ENCODE peak calls at places on chromosomes 4 and X, in eight cellular contexts. Q is dorsolateral prefrontal cortex, P is DND-41, M is spleen, A is cardiac muscle cell, O is GM23338, L is left lung, R is A549. I is an unnamed sample.

GRCh38 chr4:152310223-152310622 is 225.7 kb downstream of the FBXW7 start:
- DNase-seq in Q (no peak), P (peak), M (no peak), A (peak), O (peak), L (no peak), R (no peak), I (no peak)

GRCh38 chr4:151983854-151984253 is 223.0 kb upstream of the GATB start:
- DNase-seq in Q (no peak), P (no peak), M (no peak), A (peak), O (no peak), L (no peak), R (no peak), I (no peak)

GRCh38 chrX:17632942-17633341 is 104.4 kb upstream of the SCML1 start:
- DNase-seq in Q (no peak), P (no peak), M (no peak), A (peak), O (no peak), L (no peak), R (no peak), I (no peak)

GRCh38 chrX:137742846-137743245 is 176.9 kb downstream of the ZIC3 start:
- DNase-seq in Q (no peak), P (no peak), M (no peak), A (no peak), O (peak), L (no peak), R (no peak), I (no peak)

GRCh38 chrX:84469226-84469625 is 33.0 kb downstream of the HDX start:
- DNase-seq in Q (no peak), P (no peak), M (no peak), A (peak), O (no peak), L (no peak), R (no peak), I (no peak)

GRCh38 chrX:38672646-38673045 is 111.3 kb downstream of the TSPAN7 start:
- DNase-seq in Q (no peak), P (no peak), M (no peak), A (no peak), O (no peak), L (no peak), R (no peak), I (no peak)

GRCh38 chrX:32010157-32010656 is 938.4 kb upstream of the FTHL17 start:
- DNase-seq in Q (no peak), P (no peak), M (no peak), A (no peak), O (no peak), L (no peak), R (no peak), I (no peak)

GRCh38 chr4:17336524-17336941 is 175.4 kb downstream of the QDPR start:
- DNase-seq in Q (no peak), P (peak), M (peak), A (peak), O (no peak), L (peak), R (no peak), I (peak)

GRCh38 chr4:135120190-135120589 is 918.6 kb upstream of the PABPC4L start:
- DNase-seq in Q (no peak), P (no peak), M (no peak), A (peak), O (no peak), L (no peak), R (no peak), I (no peak)

GRCh38 chrX:110396777-110397176 is 38.1 kb downstream of the RTL9 start:
- DNase-seq in Q (no peak), P (no peak), M (no peak), A (no peak), O (no peak), L (no peak), R (no peak), I (no peak)

DNA sequence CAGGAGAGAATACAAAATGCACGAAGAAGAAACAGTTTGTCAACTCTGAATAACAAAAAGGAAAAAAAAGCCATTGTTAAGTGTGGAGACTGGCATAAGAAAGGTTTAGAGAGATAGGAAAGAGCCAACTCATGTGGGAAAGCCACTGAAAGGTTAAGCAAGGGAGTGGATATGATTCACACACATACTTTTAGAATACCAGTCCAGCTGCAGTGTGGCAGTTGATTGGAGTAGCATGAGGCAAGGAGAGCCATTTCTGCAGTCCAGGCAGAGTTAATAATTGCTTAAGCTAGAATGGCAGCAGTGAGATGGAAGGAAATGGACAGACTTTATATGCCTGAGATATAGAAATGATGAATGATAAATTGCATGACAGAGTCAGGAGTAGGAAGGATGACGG is 36.9 kb upstream of the ADAD1 start:
- DNase-seq in Q (no peak), P (no peak), M (no peak), A (peak), O (peak), L (no peak), R (peak), I (no peak)
- H3K27ac ChIP-seq in Q (no peak), P (no peak), M (no peak), A (no peak), O (no peak), L (no peak), R (no peak), I (no peak)

GRCh38 chr4:18664051-18664450 is 642.5 kb upstream of the LCORL start:
- DNase-seq in Q (no peak), P (no peak), M (no peak), A (no peak), O (no peak), L (no peak), R (no peak), I (no peak)
- H3K4me3 ChIP-seq in Q (no peak), P (no peak), M (no peak), A (no peak), O (no peak), L (no peak), R (no peak), I (no peak)

GRCh38 chr4:153465583-153465921 is 608 bp upstream of the TMEM131L start:
- DNase-seq in Q (peak), P (peak), M (peak), A (peak), O (peak), L (peak), R (peak), I (no peak)

GRCh38 chr4:153465922-153466636 is at the start of gene TMEM131L:
- DNase-seq in Q (peak), P (peak), M (peak), A (peak), O (peak), L (peak), R (peak), I (peak)

GRCh38 chr4:153464068-153464467 is 2.1 kb upstream of the TMEM131L start:
- DNase-seq in Q (no peak), P (no peak), M (no peak), A (no peak), O (no peak), L (no peak), R (no peak), I (no peak)

GRCh38 chr4:153466637-153467153 is 535 bp downstream of the TMEM131L start:
- DNase-seq in Q (no peak), P (no peak), M (peak), A (no peak), O (peak), L (no peak), R (no peak), I (no peak)

GRCh38 chr4:153465145-153465544 is 1.0 kb upstream of the TMEM131L start:
- DNase-seq in Q (no peak), P (no peak), M (no peak), A (no peak), O (no peak), L (no peak), R (no peak), I (no peak)
- H3K27ac ChIP-seq in Q (peak), P (peak), M (peak), A (no peak), O (no peak), L (peak), R (peak), I (peak)

GRCh38 chr4:87532907-87533306 is 3.7 kb upstream of the SPARCL1 start:
- DNase-seq in Q (no peak), P (no peak), M (no peak), A (no peak), O (no peak), L (no peak), R (no peak), I (no peak)

GRCh38 chr4:87529187-87529586 is at the start of gene SPARCL1:
- DNase-seq in Q (no peak), P (no peak), M (no peak), A (peak), O (peak), L (no peak), R (no peak), I (no peak)

GRCh38 chr4:87527446-87528240 is 1.5 kb downstream of the SPARCL1 start:
- DNase-seq in Q (no peak), P (no peak), M (no peak), A (peak), O (no peak), L (no peak), R (no peak), I (no peak)

GRCh38 chr4:87530868-87531267 is 1.7 kb upstream of the SPARCL1 start:
- DNase-seq in Q (no peak), P (no peak), M (no peak), A (peak), O (peak), L (no peak), R (no peak), I (no peak)

DNA sequence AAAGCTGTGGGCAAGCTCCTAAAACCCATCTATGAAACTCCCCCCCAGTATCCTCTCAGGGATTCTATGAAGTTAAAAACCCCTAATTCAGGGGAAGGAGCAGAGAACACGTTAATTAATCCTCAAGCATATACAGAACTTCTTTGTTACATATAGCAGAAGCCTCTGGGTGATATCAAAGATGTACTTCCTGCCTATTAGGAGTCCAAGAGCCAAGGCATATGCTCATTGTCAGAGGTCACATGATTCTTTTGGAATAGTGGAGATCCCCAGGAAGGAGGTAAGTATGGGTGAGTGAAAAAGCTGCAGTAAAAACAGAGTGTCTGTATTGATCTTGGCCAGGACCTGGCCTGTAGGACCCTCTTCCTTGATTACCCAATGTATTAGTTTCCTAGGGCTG is 2.9 kb upstream of the SPARCL1 start:
- DNase-seq in Q (no peak), P (no peak), M (no peak), A (peak), O (no peak), L (no peak), R (no peak), I (no peak)
- H3K4me3 ChIP-seq in Q (no peak), P (no peak), M (no peak), A (no peak), O (no peak), L (no peak), R (no peak), I (no peak)

DNA sequence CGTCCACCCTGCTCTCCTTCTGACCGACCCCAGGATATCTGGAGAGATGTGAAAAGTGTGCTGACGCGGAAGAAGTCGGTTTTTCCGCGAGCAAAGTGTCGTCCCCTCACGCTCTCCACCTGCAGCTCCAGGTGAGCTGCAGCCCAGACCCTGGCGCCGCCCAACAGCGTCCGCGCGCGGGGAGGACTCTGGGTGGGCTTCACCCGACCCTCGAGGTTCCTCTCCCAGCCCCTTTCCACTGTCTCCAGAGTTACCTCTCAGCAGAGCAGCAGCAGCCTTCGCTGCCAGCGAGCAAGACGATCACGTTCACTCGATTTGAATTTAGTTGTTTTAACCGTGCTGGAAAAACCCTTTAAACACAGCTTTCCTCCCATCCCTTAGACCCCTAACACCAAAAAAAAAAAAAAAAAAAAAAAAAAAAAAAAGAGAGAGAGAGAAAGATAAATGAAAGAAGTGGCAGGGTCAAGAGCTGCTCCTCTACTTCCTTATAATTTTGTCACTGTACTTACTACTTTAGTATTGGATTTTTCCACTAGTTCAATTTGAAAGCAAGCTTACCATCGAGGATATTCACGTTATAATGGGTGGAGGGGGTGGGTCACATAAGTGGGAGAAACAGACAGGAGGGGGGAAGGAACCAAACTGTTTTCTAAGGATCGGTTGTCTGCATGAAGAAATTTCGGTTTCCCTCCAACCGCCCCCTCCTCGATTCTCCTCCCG is 776 bp upstream of the NR3C2 start:
- DNase-seq in Q (no peak), P (no peak), M (peak), A (no peak), O (no peak), L (no peak), R (no peak), I (no peak)
- H3K27ac ChIP-seq in Q (peak), P (peak), M (peak), A (no peak), O (no peak), L (peak), R (peak), I (peak)

GRCh38 chrX:69616520-69617203 is 749 bp downstream of the EDA start:
- DNase-seq in Q (no peak), P (no peak), M (peak), A (peak), O (peak), L (peak), R (no peak), I (peak)
- H3K4me3 ChIP-seq in Q (peak), P (no peak), M (peak), A (peak), O (peak), L (peak), R (peak), I (no peak)

GRCh38 chr4:5953003-5953951 is 60.4 kb upstream of the CRMP1 start:
- DNase-seq in Q (no peak), P (no peak), M (peak), A (no peak), O (no peak), L (no peak), R (no peak), I (no peak)

GRCh38 chr4:5954056-5954760 is 61.3 kb upstream of the CRMP1 start:
- DNase-seq in Q (no peak), P (no peak), M (no peak), A (no peak), O (no peak), L (no peak), R (no peak), I (no peak)

GRCh38 chr4:5955856-5956255 is 62.4 kb downstream of the C4orf50 start:
- DNase-seq in Q (no peak), P (no peak), M (no peak), A (no peak), O (no peak), L (no peak), R (no peak), I (no peak)

GRCh38 chr4:5955201-5955821 is 62.4 kb upstream of the CRMP1 start:
- DNase-seq in Q (no peak), P (no peak), M (no peak), A (no peak), O (peak), L (no peak), R (no peak), I (no peak)

GRCh38 chr4:5952286-5953002 is 59.6 kb upstream of the CRMP1 start:
- DNase-seq in Q (no peak), P (no peak), M (peak), A (no peak), O (no peak), L (no peak), R (no peak), I (no peak)
- H3K27ac ChIP-seq in Q (no peak), P (no peak), M (no peak), A (no peak), O (no peak), L (no peak), R (no peak), I (no peak)

GRCh38 chr4:1765409-1766335 is 27.4 kb upstream of the FGFR3 start:
- DNase-seq in Q (no peak), P (no peak), M (no peak), A (no peak), O (no peak), L (no peak), R (peak), I (no peak)

GRCh38 chr4:1767058-1767769 is 25.9 kb upstream of the FGFR3 start:
- DNase-seq in Q (no peak), P (no peak), M (no peak), A (peak), O (peak), L (no peak), R (peak), I (no peak)

GRCh38 chr4:1764670-1765069 is 28.4 kb upstream of the FGFR3 start:
- DNase-seq in Q (no peak), P (no peak), M (no peak), A (no peak), O (no peak), L (no peak), R (no peak), I (no peak)

GRCh38 chr4:1767770-1768366 is 25.2 kb upstream of the FGFR3 start:
- DNase-seq in Q (no peak), P (no peak), M (no peak), A (peak), O (peak), L (peak), R (peak), I (no peak)

GRCh38 chr4:1766336-1767057 is 26.6 kb upstream of the FGFR3 start:
- DNase-seq in Q (no peak), P (no peak), M (no peak), A (no peak), O (peak), L (no peak), R (peak), I (no peak)
- H3K4me3 ChIP-seq in Q (no peak), P (no peak), M (peak), A (peak), O (peak), L (peak), R (peak), I (no peak)

I was measured in CD8-positive, alpha-beta memory T cell.